ENCODE peak calls at places on chromosomes 16 and 17, in eight cellular contexts. J is AG10803, Z is cardiac fibroblast, P is ovary, A is left ventricle myocardium inferior, C is endodermal cell, K is colonic mucosa, V is WTC11. M is an unnamed sample.

GRCh38 chr16:2156849-2157224 is 1.3 kb downstream of the TRAF7 start:
- DNase-seq in V (no peak), J (no peak), Z (no peak), A (no peak), C (no peak), P (no peak), K (no peak), M (no peak)

GRCh38 chr17:66549312-66549705 is 246.9 kb downstream of the PRKCA start:
- DNase-seq in V (peak), Z (peak), C (peak), P (no peak), K (no peak), A (no peak), J (peak), M (no peak)

GRCh38 chr16:24018485-24018884 is 182.7 kb downstream of the PRKCB start:
- DNase-seq in C (no peak), J (no peak), P (no peak), Z (no peak), A (no peak), V (no peak), K (no peak), M (no peak)

GRCh38 chr17:78940708-78941107 is 15.5 kb upstream of the TIMP2 start:
- DNase-seq in Z (no peak), C (peak), P (no peak), V (peak), A (no peak), J (no peak), K (no peak), M (no peak)

GRCh38 chr17:27544350-27545131 is 86.4 kb upstream of the LGALS9 start:
- DNase-seq in J (no peak), C (peak), P (no peak), K (no peak), Z (peak), V (no peak), A (no peak), M (peak)

GRCh38 chr17:29195465-29196081 is 15.4 kb upstream of the MYO18A start:
- DNase-seq in V (no peak), Z (no peak), A (no peak), C (peak), K (no peak), P (no peak), J (no peak), M (no peak)

GRCh38 chr17:78040561-78041400 is 82.3 kb downstream of the TNRC6C start:
- DNase-seq in P (peak), C (peak), K (peak), Z (peak), V (no peak), A (peak), J (peak), M (peak)

GRCh38 chr16:81266680-81267095 is 28.2 kb downstream of the BCO1 start:
- DNase-seq in C (no peak), A (no peak), J (no peak), Z (no peak), V (no peak), K (peak), P (no peak), M (peak)

GRCh38 chr16:67673712-67674580 is 7.3 kb downstream of the C16orf86 start:
- DNase-seq in Z (peak), J (no peak), C (peak), P (peak), V (no peak), A (peak), K (peak), M (peak)

GRCh38 chr16:2960183-2961010 is 3.7 kb upstream of the KREMEN2 start:
- DNase-seq in C (no peak), V (no peak), K (no peak), J (no peak), Z (no peak), P (no peak), A (no peak), M (no peak)

GRCh38 chr16:11586856-11587642 is at the start of gene LITAF:
- DNase-seq in P (peak), J (peak), A (peak), K (peak), V (peak), Z (peak), C (peak), M (peak)

GRCh38 chr16:12119037-12119436 is 142.5 kb downstream of the SNX29 start:
- DNase-seq in C (no peak), P (no peak), Z (no peak), V (no peak), A (no peak), K (no peak), J (no peak), M (no peak)

GRCh38 chr17:30920282-30920681 is 1.5 kb upstream of the ADAP2 start:
- DNase-seq in A (peak), V (peak), C (peak), P (no peak), K (no peak), Z (peak), J (no peak), M (no peak)

GRCh38 chr17:62714016-62714777 is 86.7 kb downstream of the MRC2 start:
- DNase-seq in C (peak), A (no peak), Z (peak), K (no peak), P (no peak), J (peak), V (no peak), M (no peak)

GRCh38 chr16:65570261-65570660 is 448.4 kb upstream of the CDH11 start:
- DNase-seq in Z (peak), C (no peak), K (no peak), A (no peak), P (no peak), J (peak), V (no peak), M (no peak)

GRCh38 chr17:5788266-5788900 is 204.1 kb upstream of the NLRP1 start:
- DNase-seq in C (peak), V (no peak), Z (peak), P (no peak), A (no peak), K (no peak), J (no peak), M (peak)

GRCh38 chr17:28901866-28902818 is 737 bp downstream of the DHRS13 start:
- DNase-seq in V (no peak), P (peak), Z (no peak), J (peak), A (peak), C (no peak), K (peak), M (peak)

GRCh38 chr17:62587554-62587953 is 39.9 kb upstream of the MRC2 start:
- DNase-seq in Z (no peak), P (no peak), C (no peak), A (no peak), V (no peak), J (peak), K (no peak), M (no peak)

GRCh38 chr17:46841561-46842379 is 9.6 kb upstream of the WNT9B start:
- DNase-seq in Z (no peak), P (no peak), K (no peak), J (no peak), A (no peak), C (peak), V (peak), M (no peak)

GRCh38 chr17:74618446-74618845 is 5.1 kb downstream of the CD300E start:
- DNase-seq in P (no peak), K (no peak), V (no peak), Z (no peak), A (no peak), J (no peak), C (no peak), M (no peak)

GRCh38 chr17:67531291-67531690 is 154.2 kb downstream of the PITPNC1 start:
- DNase-seq in P (no peak), A (peak), K (no peak), V (peak), Z (peak), C (peak), J (no peak), M (no peak)

GRCh38 chr16:78988361-78988992 is 612.1 kb downstream of the MAF start:
- DNase-seq in V (peak), A (no peak), Z (no peak), C (peak), P (no peak), K (no peak), J (no peak), M (no peak)

GRCh38 chr17:1031711-1032110 is 34.8 kb downstream of the TIMM22 start:
- DNase-seq in P (peak), C (peak), Z (peak), V (peak), K (peak), J (peak), A (peak), M (no peak)

GRCh38 chr17:19379306-19380075 is 1.2 kb downstream of the MAPK7 start:
- DNase-seq in V (no peak), C (peak), J (no peak), K (no peak), Z (no peak), A (no peak), P (no peak), M (no peak)

GRCh38 chr17:13297198-13297597 is 279.4 kb upstream of the ELAC2 start:
- DNase-seq in J (no peak), Z (no peak), A (no peak), C (no peak), P (no peak), V (no peak), K (peak), M (no peak)

GRCh38 chr17:39306028-39306427 is 80.3 kb upstream of the STAC2 start:
- DNase-seq in C (peak), V (no peak), A (no peak), Z (no peak), P (no peak), J (no peak), K (no peak), M (no peak)

GRCh38 chr16:69494993-69495392 is 70.6 kb downstream of the CYB5B start:
- DNase-seq in V (peak), Z (peak), C (peak), J (no peak), P (no peak), A (no peak), K (peak), M (peak)

DNA sequence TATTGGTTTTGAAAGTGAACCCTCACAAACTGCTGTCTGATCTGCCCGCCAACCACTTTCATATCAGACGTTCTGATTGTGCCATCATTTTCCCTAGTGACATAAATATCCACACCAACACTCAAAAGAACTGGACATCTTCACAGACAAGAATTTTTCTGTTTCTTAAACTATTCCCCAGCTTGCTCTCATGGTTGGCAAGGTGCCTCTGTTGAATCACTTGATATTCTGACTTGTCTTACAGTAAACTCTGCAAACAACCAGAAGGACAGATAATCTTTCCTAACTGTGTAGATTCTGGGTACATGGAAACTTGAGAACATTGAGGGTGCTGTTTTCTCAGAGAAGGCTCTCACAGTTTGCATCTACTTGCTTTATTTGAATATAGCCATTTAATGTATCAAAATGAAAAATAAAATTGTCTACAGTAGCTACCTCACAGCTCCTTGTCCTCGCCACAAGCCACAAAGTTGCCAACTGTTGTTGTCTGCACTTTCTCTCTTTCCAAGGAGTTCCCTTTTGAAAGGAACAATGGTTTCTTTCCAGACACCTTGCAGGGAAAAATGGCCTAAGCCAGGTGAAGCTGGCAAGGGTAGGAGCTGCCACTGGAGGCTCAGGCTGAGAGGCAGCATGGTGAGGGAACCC is 46.0 kb upstream of the ADAMTS18 start:
- DNase-seq in V (no peak), P (no peak), J (no peak), C (no peak), A (no peak), Z (no peak), K (no peak), M (no peak)
- TF ChIP-seq CTCF in V (no peak), P (no peak), J (no peak), C (no peak), A (no peak), Z (no peak), K (no peak), M (no peak)

GRCh38 chr17:3894188-3894587 is 1.3 kb upstream of the CAMKK1 start:
- DNase-seq in Z (no peak), A (no peak), C (no peak), K (peak), V (no peak), J (no peak), P (no peak), M (no peak)

GRCh38 chr17:3891626-3892094 is 1.2 kb downstream of the CAMKK1 start:
- DNase-seq in C (peak), P (no peak), K (no peak), V (peak), A (no peak), J (no peak), Z (no peak), M (no peak)

GRCh38 chr17:3892095-3892998 is 506 bp downstream of the CAMKK1 start:
- DNase-seq in C (peak), J (peak), A (peak), Z (peak), V (peak), P (peak), K (peak), M (peak)

GRCh38 chr17:3893720-3894116 is 865 bp upstream of the CAMKK1 start:
- DNase-seq in J (no peak), C (no peak), K (no peak), V (no peak), A (no peak), P (no peak), Z (no peak), M (no peak)

GRCh38 chr17:3893003-3893719 is at the start of gene CAMKK1:
- DNase-seq in C (peak), V (peak), A (peak), P (peak), J (peak), K (peak), Z (peak), M (peak)
- TF ChIP-seq CTCF in C (peak), V (no peak), A (no peak), P (peak), J (no peak), K (no peak), Z (no peak), M (no peak)

DNA sequence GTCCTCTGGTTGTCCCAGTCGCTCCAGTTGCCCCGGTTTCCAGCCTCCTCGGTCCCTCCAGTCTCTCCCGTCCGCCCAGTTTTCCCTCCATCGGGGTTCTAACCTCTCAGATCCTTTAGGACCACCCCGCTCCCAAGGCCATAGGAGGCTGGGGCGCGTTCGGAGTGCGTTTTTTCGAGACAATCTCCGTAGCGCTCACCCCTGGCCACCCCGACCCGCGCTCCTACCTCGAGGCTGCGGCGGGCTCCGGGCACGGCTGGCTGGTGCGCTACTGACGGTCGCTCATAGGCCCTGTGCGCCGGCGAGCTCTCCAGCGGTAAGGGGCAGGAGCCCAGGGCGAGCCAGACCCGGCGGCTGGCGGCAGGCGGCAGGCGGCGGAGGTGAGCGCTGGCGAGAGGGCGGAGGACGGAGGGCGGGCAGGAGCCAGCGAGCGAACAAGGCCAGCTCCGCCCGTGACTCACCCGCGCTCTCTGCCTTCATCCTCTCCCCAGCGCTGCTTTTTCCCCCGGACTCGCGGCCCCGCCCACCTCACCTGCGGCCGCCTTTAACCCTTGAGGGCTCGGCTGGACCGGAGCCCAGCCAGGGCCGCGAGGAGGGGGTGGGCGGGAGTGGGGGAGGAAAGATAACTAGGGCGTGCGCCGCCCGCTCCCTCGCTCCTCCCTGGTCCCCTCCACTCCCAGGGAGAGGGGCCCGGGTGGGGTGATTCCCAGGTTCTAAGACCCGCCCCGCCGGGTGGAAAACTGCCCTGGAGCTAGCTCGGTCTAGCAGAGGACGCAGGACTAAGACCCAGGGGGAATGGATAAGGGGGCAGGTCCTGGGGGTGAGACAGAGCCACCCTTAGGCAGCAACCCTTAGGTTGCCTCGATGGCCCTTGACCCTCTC is at the start of gene SP6:
- DNase-seq in C (peak), K (peak), V (peak), Z (peak), A (peak), P (peak), J (peak), M (peak)
- TF ChIP-seq CTCF in C (peak), K (no peak), V (no peak), Z (no peak), A (peak), P (no peak), J (no peak), M (peak)

GRCh38 chr16:3965306-3965705 is 84.8 kb upstream of the CREBBP start:
- DNase-seq in P (no peak), Z (no peak), A (no peak), C (no peak), K (no peak), V (no peak), J (no peak), M (no peak)

GRCh38 chr16:3963203-3963602 is 82.7 kb upstream of the CREBBP start:
- DNase-seq in K (no peak), A (no peak), P (no peak), C (peak), J (peak), V (no peak), Z (no peak), M (no peak)

GRCh38 chr16:3964686-3965290 is 84.3 kb upstream of the CREBBP start:
- DNase-seq in C (no peak), P (no peak), V (no peak), J (no peak), A (no peak), Z (no peak), K (no peak), M (no peak)

GRCh38 chr16:3965781-3966582 is 85.5 kb upstream of the CREBBP start:
- DNase-seq in P (no peak), C (no peak), V (no peak), A (no peak), K (no peak), J (no peak), Z (no peak), M (no peak)

GRCh38 chr16:3963886-3964685 is 83.6 kb upstream of the CREBBP start:
- DNase-seq in C (no peak), P (no peak), V (no peak), J (no peak), Z (no peak), K (no peak), A (no peak), M (no peak)
- TF ChIP-seq CTCF in C (no peak), P (no peak), V (no peak), J (no peak), Z (no peak), K (no peak), A (no peak), M (no peak)

M was measured in MCF 10A.